ENCODE peak calls at places on chromosome 19, in four cellular contexts. E, H, G and W are unnamed samples.

GRCh38 chr19:39563408-39563807 is 23.4 kb upstream of the EID2 start:
- DNase-seq in E (no peak), H (no peak), G (no peak), W (no peak)

GRCh38 chr19:56191115-56191514 is 6.5 kb downstream of the ZSCAN5B start:
- DNase-seq in E (no peak), H (no peak), G (no peak), W (no peak)

GRCh38 chr19:44924243-44924725 is 9.9 kb downstream of the APOC1 start:
- DNase-seq in E (no peak), H (no peak), G (no peak), W (no peak)

GRCh38 chr19:56119585-56119978 is 1.5 kb downstream of the ZNF787 start:
- DNase-seq in E (no peak), H (no peak), G (no peak), W (no peak)

GRCh38 chr19:18157465-18158063 is 4.6 kb downstream of the PIK3R2 start:
- DNase-seq in E (no peak), H (no peak), G (no peak), W (no peak)

GRCh38 chr19:7078007-7078406 is 8.5 kb downstream of the ZNF557 start:
- DNase-seq in E (no peak), H (no peak), G (no peak), W (no peak)

GRCh38 chr19:45074744-45075143 is 1.5 kb downstream of the ZNF296 start:
- DNase-seq in E (no peak), H (no peak), G (no peak), W (no peak)

GRCh38 chr19:4647676-4648644 is 8.6 kb downstream of the TNFAIP8L1 start:
- DNase-seq in E (no peak), H (peak), G (no peak), W (peak)

GRCh38 chr19:6868341-6868740 is 19.0 kb upstream of the ADGRE1 start:
- DNase-seq in E (no peak), H (no peak), G (no peak), W (no peak)

GRCh38 chr19:33720155-33720493 is 76.5 kb upstream of the KCTD15 start:
- DNase-seq in E (no peak), H (no peak), G (no peak), W (no peak)

GRCh38 chr19:3046621-3047306 is 15.5 kb downstream of the TLE5 start:
- DNase-seq in E (no peak), H (peak), G (no peak), W (no peak)

GRCh38 chr19:2070436-2070827 is 19.4 kb upstream of the MKNK2 start:
- DNase-seq in E (no peak), H (no peak), G (no peak), W (no peak)

GRCh38 chr19:3441986-3442329 is 38.4 kb downstream of the SMIM24 start:
- DNase-seq in E (no peak), H (no peak), G (no peak), W (no peak)

GRCh38 chr19:10818306-10819123 is 17.5 kb downstream of the TMED1 start:
- DNase-seq in E (no peak), H (no peak), G (no peak), W (no peak)

GRCh38 chr19:18848860-18849661 is 17.3 kb downstream of the UPF1 start:
- DNase-seq in E (no peak), H (peak), G (no peak), W (peak)

GRCh38 chr19:53867225-53868090 is at the start of gene MYADM:
- DNase-seq in E (peak), H (peak), G (peak), W (peak)

GRCh38 chr19:35592226-35592625 is 6.3 kb downstream of the PMIS2 start:
- DNase-seq in E (no peak), H (no peak), G (no peak), W (no peak)

GRCh38 chr19:3387645-3388589 is 21.5 kb downstream of the NFIC start:
- DNase-seq in E (no peak), H (peak), G (no peak), W (peak)

GRCh38 chr19:29795882-29796523 is 15.8 kb upstream of the CCNE1 start:
- DNase-seq in E (no peak), H (no peak), G (no peak), W (no peak)

GRCh38 chr19:49858591-49858985 is 7.6 kb downstream of the PTOV1 start:
- DNase-seq in E (no peak), H (no peak), G (no peak), W (no peak)

GRCh38 chr19:45729774-45730388 is 815 bp downstream of the FBXO46 start:
- DNase-seq in E (no peak), H (no peak), G (no peak), W (no peak)

GRCh38 chr19:5141926-5142724 is 173.2 kb downstream of the KDM4B start:
- DNase-seq in E (no peak), H (peak), G (no peak), W (no peak)

GRCh38 chr19:15863272-15863671 is 34.6 kb downstream of the CYP4F2 start:
- DNase-seq in E (no peak), H (no peak), G (no peak), W (no peak)

GRCh38 chr19:37989855-37990254 is 82.8 kb downstream of the SIPA1L3 start:
- DNase-seq in E (no peak), H (no peak), G (no peak), W (no peak)

GRCh38 chr19:33300016-33300981 is 2.0 kb downstream of the CEBPA start:
- DNase-seq in E (no peak), H (peak), G (no peak), W (no peak)

GRCh38 chr19:29576043-29576442 is 30.0 kb upstream of the POP4 start:
- DNase-seq in E (no peak), H (no peak), G (no peak), W (no peak)

GRCh38 chr19:32876236-32876918 is 6.8 kb upstream of the SLC7A9 start:
- DNase-seq in E (no peak), H (no peak), G (no peak), W (no peak)

GRCh38 chr19:16235811-16236710 is 38.4 kb downstream of the AP1M1 start:
- DNase-seq in E (no peak), H (no peak), G (no peak), W (no peak)

GRCh38 chr19:46372901-46373572 is 26.1 kb downstream of the PPP5C start:
- DNase-seq in E (no peak), H (no peak), G (no peak), W (no peak)

GRCh38 chr19:38535212-38535611 is 82.5 kb downstream of the MAP4K1 start:
- DNase-seq in E (no peak), H (no peak), G (no peak), W (no peak)

GRCh38 chr19:1577090-1577928 is 9.2 kb upstream of the MEX3D start:
- DNase-seq in E (no peak), H (peak), G (no peak), W (peak)

GRCh38 chr19:33251076-33251475 is 25.4 kb upstream of the SLC7A10 start:
- DNase-seq in E (no peak), H (no peak), G (no peak), W (no peak)

GRCh38 chr19:32977269-32977668 is 5.2 kb downstream of the FAAP24 start:
- DNase-seq in E (no peak), H (no peak), G (no peak), W (no peak)

GRCh38 chr19:10695401-10696398 is 5.5 kb upstream of the QTRT1 start:
- DNase-seq in E (peak), H (peak), G (peak), W (peak)

GRCh38 chr19:7515091-7515470 is 822 bp upstream of the ZNF358 start:
- DNase-seq in E (no peak), H (no peak), G (no peak), W (no peak)

GRCh38 chr19:49453757-49454248 is 778 bp downstream of the ALDH16A1 start:
- DNase-seq in E (no peak), H (no peak), G (no peak), W (no peak)

GRCh38 chr19:52270266-52270885 is 989 bp downstream of the ZNF766 start:
- DNase-seq in E (no peak), H (no peak), G (no peak), W (no peak)

GRCh38 chr19:33797821-33798633 is 1.4 kb downstream of the KCTD15 start:
- DNase-seq in E (no peak), H (peak), G (no peak), W (peak)

GRCh38 chr19:19517235-19517619 is 1.2 kb downstream of the NDUFA13 start:
- DNase-seq in E (no peak), H (no peak), G (no peak), W (no peak)

GRCh38 chr19:8184274-8184673 is 24.9 kb upstream of the CERS4 start:
- DNase-seq in E (no peak), H (no peak), G (no peak), W (no peak)